ENCODE peak calls at places on chromosomes 12 and 14, in four cellular contexts. One of them, this sample, is unnamed.

GRCh38 chr14:81801921-81802320 is 268.3 kb upstream of the SEL1L start:
- DNase-seq in HFF-Myc: no peak
- DNase-seq in right atrium auricular region: no peak
- DNase-seq in adrenal gland: no peak
- DNase-seq in this sample: no peak

GRCh38 chr12:39986674-39987073 is 119.2 kb downstream of the SLC2A13 start:
- DNase-seq in right atrium auricular region: no peak
- DNase-seq in HFF-Myc: no peak
- DNase-seq in adrenal gland: no peak
- DNase-seq in this sample: no peak

GRCh38 chr14:21711360-21711961 is 37.8 kb upstream of the OR4E1 start:
- DNase-seq in right atrium auricular region: no peak
- DNase-seq in HFF-Myc: peak
- DNase-seq in adrenal gland: no peak
- DNase-seq in this sample: no peak

GRCh38 chr12:14651371-14651770 is 45.0 kb downstream of the GUCY2C start:
- DNase-seq in HFF-Myc: no peak
- DNase-seq in adrenal gland: no peak
- DNase-seq in right atrium auricular region: no peak
- DNase-seq in this sample: no peak

GRCh38 chr12:7060353-7060954 is at the start of gene C1S:
- DNase-seq in right atrium auricular region: peak
- DNase-seq in HFF-Myc: peak
- DNase-seq in adrenal gland: peak
- DNase-seq in this sample: peak

GRCh38 chr14:66043921-66044320 is 442.2 kb upstream of the CCDC196 start:
- DNase-seq in adrenal gland: no peak
- DNase-seq in right atrium auricular region: no peak
- DNase-seq in HFF-Myc: no peak
- DNase-seq in this sample: peak

GRCh38 chr12:51262758-51263177 is 7.4 kb downstream of the SMAGP start:
- DNase-seq in HFF-Myc: no peak
- DNase-seq in adrenal gland: peak
- DNase-seq in right atrium auricular region: no peak
- DNase-seq in this sample: no peak

GRCh38 chr12:45219621-45220020 is 3.7 kb downstream of the ANO6 start:
- DNase-seq in right atrium auricular region: no peak
- DNase-seq in HFF-Myc: no peak
- DNase-seq in adrenal gland: no peak
- DNase-seq in this sample: no peak

GRCh38 chr12:47767197-47767724 is 5.8 kb upstream of the SLC48A1 start:
- DNase-seq in adrenal gland: no peak
- DNase-seq in right atrium auricular region: no peak
- DNase-seq in HFF-Myc: no peak
- DNase-seq in this sample: no peak

GRCh38 chr12:57846577-57847319 is at the start of gene CTDSP2:
- DNase-seq in HFF-Myc: peak
- DNase-seq in right atrium auricular region: peak
- DNase-seq in adrenal gland: peak
- DNase-seq in this sample: peak
- TF ChIP-seq CTCF in HFF-Myc: no peak
- TF ChIP-seq CTCF in right atrium auricular region: no peak
- TF ChIP-seq CTCF in adrenal gland: no peak
- TF ChIP-seq CTCF in this sample: no peak

GRCh38 chr14:54568821-54569591 is 2.1 kb downstream of the SAMD4A start:
- DNase-seq in adrenal gland: no peak
- DNase-seq in HFF-Myc: no peak
- DNase-seq in right atrium auricular region: peak
- DNase-seq in this sample: no peak

GRCh38 chr14:54572316-54572715 is 5.4 kb downstream of the SAMD4A start:
- DNase-seq in HFF-Myc: no peak
- DNase-seq in adrenal gland: no peak
- DNase-seq in right atrium auricular region: no peak
- DNase-seq in this sample: no peak

GRCh38 chr14:54567634-54568561 is 970 bp downstream of the SAMD4A start:
- DNase-seq in HFF-Myc: no peak
- DNase-seq in right atrium auricular region: no peak
- DNase-seq in adrenal gland: peak
- DNase-seq in this sample: no peak

GRCh38 chr14:54570047-54570446 is 3.1 kb downstream of the SAMD4A start:
- DNase-seq in adrenal gland: no peak
- DNase-seq in HFF-Myc: no peak
- DNase-seq in right atrium auricular region: no peak
- DNase-seq in this sample: no peak

DNA sequence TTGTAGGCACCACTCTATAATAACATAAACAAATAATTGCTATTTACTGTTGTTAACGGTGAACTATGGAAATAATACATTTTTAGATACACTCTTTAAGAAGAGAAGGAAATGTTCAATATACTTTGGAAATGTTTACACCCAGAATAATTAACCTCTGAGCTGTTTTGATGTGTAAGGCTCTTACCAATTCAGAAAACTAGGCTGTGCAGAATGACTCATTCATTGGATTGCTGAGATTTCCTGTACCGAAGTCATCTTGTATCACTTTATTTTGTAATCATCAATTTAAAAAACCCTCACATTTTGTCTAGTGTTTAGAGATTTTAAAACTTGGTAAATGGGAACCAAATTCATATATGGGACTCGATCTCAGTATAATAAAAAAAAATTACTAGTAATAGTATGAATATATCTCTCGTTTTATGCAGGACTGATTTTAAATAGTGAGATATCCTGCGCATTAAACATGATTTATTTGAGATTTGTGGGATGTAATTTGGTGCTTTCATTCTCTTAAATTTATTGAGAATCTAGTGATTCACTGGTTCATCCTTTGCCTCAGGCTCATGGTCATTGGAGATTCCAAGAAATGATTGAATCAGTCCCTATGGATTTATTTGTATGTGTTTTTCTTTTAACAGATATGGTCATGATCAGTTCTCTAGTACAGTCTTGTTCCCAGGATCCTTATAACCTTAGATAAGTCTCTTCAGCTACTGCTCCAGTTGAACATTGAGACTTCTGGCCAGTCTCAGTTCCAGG is 3.9 kb downstream of the SAMD4A start:
- DNase-seq in right atrium auricular region: no peak
- DNase-seq in HFF-Myc: no peak
- DNase-seq in adrenal gland: no peak
- DNase-seq in this sample: peak
- H3K4me3 ChIP-seq in right atrium auricular region: no peak
- H3K4me3 ChIP-seq in HFF-Myc: peak
- H3K4me3 ChIP-seq in adrenal gland: no peak
- H3K4me3 ChIP-seq in this sample: no peak

GRCh38 chr12:123131291-123131831 is 19.5 kb downstream of the PITPNM2 start:
- DNase-seq in right atrium auricular region: no peak
- DNase-seq in adrenal gland: no peak
- DNase-seq in HFF-Myc: no peak
- DNase-seq in this sample: no peak

GRCh38 chr12:123122649-123123048 is 28.2 kb downstream of the PITPNM2 start:
- DNase-seq in adrenal gland: no peak
- DNase-seq in HFF-Myc: no peak
- DNase-seq in right atrium auricular region: no peak
- DNase-seq in this sample: no peak

GRCh38 chr12:123121670-123122069 is 29.2 kb downstream of the PITPNM2 start:
- DNase-seq in right atrium auricular region: no peak
- DNase-seq in HFF-Myc: no peak
- DNase-seq in adrenal gland: no peak
- DNase-seq in this sample: no peak

GRCh38 chr12:123129651-123130050 is 21.2 kb downstream of the PITPNM2 start:
- DNase-seq in HFF-Myc: no peak
- DNase-seq in adrenal gland: no peak
- DNase-seq in right atrium auricular region: no peak
- DNase-seq in this sample: no peak

DNA sequence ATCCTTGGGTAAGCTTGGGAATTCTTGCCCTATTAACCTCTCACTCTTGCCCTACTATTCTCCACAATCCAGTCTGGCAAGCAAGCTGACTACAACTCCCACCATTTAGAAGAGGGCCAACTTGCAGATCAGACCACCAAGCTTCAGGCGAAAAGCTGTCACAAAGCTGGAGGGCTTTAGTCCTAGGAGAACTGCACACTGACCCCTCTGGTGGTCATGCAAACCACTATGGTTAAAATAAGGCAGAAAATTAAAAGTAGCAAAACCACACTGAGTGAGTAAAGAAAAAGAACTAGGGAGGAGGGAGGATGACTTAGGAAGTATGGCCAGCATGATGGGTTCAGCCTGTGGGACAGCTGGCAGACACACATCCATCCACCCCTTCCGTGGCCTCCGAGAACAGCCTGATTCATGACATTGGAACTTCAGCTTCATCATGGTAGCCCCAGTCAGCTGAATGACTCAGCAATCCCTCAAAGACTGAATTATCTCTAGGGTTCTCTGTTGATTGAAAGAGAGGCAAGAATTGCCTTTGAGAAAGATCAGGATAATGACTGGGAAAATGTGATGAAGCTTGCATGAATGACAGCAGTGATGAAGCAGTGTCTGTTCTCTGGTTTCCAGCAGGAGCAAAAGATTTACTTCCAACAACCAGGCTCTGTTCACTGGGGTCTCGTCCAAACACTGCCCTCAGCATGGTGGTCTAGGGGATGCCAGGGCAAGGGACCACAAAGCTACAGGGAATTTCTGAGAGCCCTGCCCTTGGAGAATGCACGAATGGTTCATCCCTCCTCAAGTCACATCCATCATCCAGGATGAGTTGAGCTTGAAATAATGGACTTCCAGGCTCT is 24.4 kb downstream of the PITPNM2 start:
- DNase-seq in HFF-Myc: peak
- DNase-seq in right atrium auricular region: peak
- DNase-seq in adrenal gland: peak
- DNase-seq in this sample: peak
- TF ChIP-seq CTCF in HFF-Myc: peak
- TF ChIP-seq CTCF in right atrium auricular region: no peak
- TF ChIP-seq CTCF in adrenal gland: no peak
- TF ChIP-seq CTCF in this sample: peak

GRCh38 chr12:108633534-108634224 is at the start of gene SELPLG:
- DNase-seq in right atrium auricular region: peak
- DNase-seq in HFF-Myc: no peak
- DNase-seq in adrenal gland: peak
- DNase-seq in this sample: no peak
- H3K4me3 ChIP-seq in right atrium auricular region: peak
- H3K4me3 ChIP-seq in HFF-Myc: no peak
- H3K4me3 ChIP-seq in adrenal gland: no peak
- H3K4me3 ChIP-seq in this sample: no peak

DNA sequence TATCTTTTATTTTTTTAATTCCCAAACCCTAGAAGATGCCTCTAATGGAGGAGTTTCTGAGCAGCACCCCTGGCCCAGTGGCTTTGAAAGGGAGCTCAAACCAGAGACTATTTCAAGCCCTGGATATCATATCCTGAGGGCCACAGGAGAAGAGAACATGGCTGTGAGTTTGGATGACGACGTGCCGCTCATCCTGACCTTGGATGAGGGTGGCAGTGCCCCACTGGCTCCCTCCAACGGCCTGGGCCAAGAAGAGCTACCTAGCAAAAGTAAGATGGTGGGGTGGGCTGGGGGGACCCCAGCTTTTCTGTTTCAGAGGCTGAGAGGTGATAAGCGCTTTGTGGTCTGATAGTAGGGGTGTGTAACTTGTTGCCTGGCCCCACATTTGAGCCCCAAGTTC is 5.4 kb downstream of the TPCN1 start:
- DNase-seq in adrenal gland: peak
- DNase-seq in right atrium auricular region: no peak
- DNase-seq in HFF-Myc: no peak
- DNase-seq in this sample: no peak
- TF ChIP-seq CTCF in adrenal gland: no peak
- TF ChIP-seq CTCF in right atrium auricular region: no peak
- TF ChIP-seq CTCF in HFF-Myc: no peak
- TF ChIP-seq CTCF in this sample: no peak

GRCh38 chr12:49707812-49708147 is 575 bp upstream of the FMNL3 start:
- DNase-seq in adrenal gland: no peak
- DNase-seq in HFF-Myc: no peak
- DNase-seq in right atrium auricular region: no peak
- DNase-seq in this sample: no peak
- H3K4me3 ChIP-seq in adrenal gland: no peak
- H3K4me3 ChIP-seq in HFF-Myc: no peak
- H3K4me3 ChIP-seq in right atrium auricular region: no peak
- H3K4me3 ChIP-seq in this sample: no peak

GRCh38 chr12:25286837-25287236 is 36.1 kb upstream of the KRAS start:
- DNase-seq in HFF-Myc: no peak
- DNase-seq in right atrium auricular region: no peak
- DNase-seq in adrenal gland: no peak
- DNase-seq in this sample: no peak
- TF ChIP-seq CTCF in HFF-Myc: no peak
- TF ChIP-seq CTCF in right atrium auricular region: no peak
- TF ChIP-seq CTCF in adrenal gland: no peak
- TF ChIP-seq CTCF in this sample: no peak

This sample was measured in AG09309.